ENCODE peak calls at places on chromosomes 11 and 22, in six cellular contexts. One of them, this sample, is unnamed.

GRCh38 chr11:16925495-16926065 is 88.6 kb downstream of the PLEKHA7 start:
- DNase-seq in stimulated activated naive CD8-positive, alpha-beta T cell treated with anti-CD3 and anti-CD28 coated beads, Interleukin-15, Interleukin-2, amounts not matched to agents 100 U/mL and 50 U/mL, for 24 hours: peak; percentile 46
- DNase-seq in BJ: no peak
- DNase-seq in NCI-H2029 treated with DMSO at 0.1 percent for 48 hours: peak; percentile 15
- DNase-seq in ovary: peak; percentile 78
- DNase-seq in B cell: peak; percentile 39
- DNase-seq in this sample: peak; percentile 35

GRCh38 chr11:116644948-116645305 is 127.9 kb downstream of the BUD13 start:
- DNase-seq in BJ: no peak
- DNase-seq in NCI-H2029 treated with DMSO at 0.1 percent for 48 hours: no peak
- DNase-seq in stimulated activated naive CD8-positive, alpha-beta T cell treated with anti-CD3 and anti-CD28 coated beads, Interleukin-15, Interleukin-2, amounts not matched to agents 100 U/mL and 50 U/mL, for 24 hours: no peak
- DNase-seq in B cell: no peak
- DNase-seq in ovary: no peak
- DNase-seq in this sample: no peak

GRCh38 chr22:45460288-45461109 is 42.2 kb upstream of the FBLN1 start:
- DNase-seq in ovary: peak; percentile 83
- DNase-seq in NCI-H2029 treated with DMSO at 0.1 percent for 48 hours: no peak
- DNase-seq in stimulated activated naive CD8-positive, alpha-beta T cell treated with anti-CD3 and anti-CD28 coated beads, Interleukin-15, Interleukin-2, amounts not matched to agents 100 U/mL and 50 U/mL, for 24 hours: no peak
- DNase-seq in BJ: peak; percentile 57
- DNase-seq in B cell: no peak
- DNase-seq in this sample: no peak

GRCh38 chr11:127017482-127017881 is 16.9 kb upstream of the KIRREL3 start:
- DNase-seq in BJ: peak; percentile 49
- DNase-seq in stimulated activated naive CD8-positive, alpha-beta T cell treated with anti-CD3 and anti-CD28 coated beads, Interleukin-15, Interleukin-2, amounts not matched to agents 100 U/mL and 50 U/mL, for 24 hours: no peak
- DNase-seq in NCI-H2029 treated with DMSO at 0.1 percent for 48 hours: no peak
- DNase-seq in ovary: no peak
- DNase-seq in B cell: no peak
- DNase-seq in this sample: no peak

GRCh38 chr11:48001438-48002021 is 21.2 kb downstream of the PTPRJ start:
- DNase-seq in BJ: no peak
- DNase-seq in B cell: no peak
- DNase-seq in ovary: no peak
- DNase-seq in NCI-H2029 treated with DMSO at 0.1 percent for 48 hours: peak; percentile 54
- DNase-seq in stimulated activated naive CD8-positive, alpha-beta T cell treated with anti-CD3 and anti-CD28 coated beads, Interleukin-15, Interleukin-2, amounts not matched to agents 100 U/mL and 50 U/mL, for 24 hours: peak; percentile 75
- DNase-seq in this sample: no peak

GRCh38 chr11:129720156-129720555 is 95.5 kb upstream of the TMEM45B start:
- DNase-seq in BJ: no peak
- DNase-seq in ovary: no peak
- DNase-seq in NCI-H2029 treated with DMSO at 0.1 percent for 48 hours: no peak
- DNase-seq in stimulated activated naive CD8-positive, alpha-beta T cell treated with anti-CD3 and anti-CD28 coated beads, Interleukin-15, Interleukin-2, amounts not matched to agents 100 U/mL and 50 U/mL, for 24 hours: no peak
- DNase-seq in B cell: no peak
- DNase-seq in this sample: no peak

GRCh38 chr22:25666308-25666707 is 75.7 kb upstream of the MYO18B start:
- DNase-seq in BJ: no peak
- DNase-seq in ovary: peak; percentile 79
- DNase-seq in stimulated activated naive CD8-positive, alpha-beta T cell treated with anti-CD3 and anti-CD28 coated beads, Interleukin-15, Interleukin-2, amounts not matched to agents 100 U/mL and 50 U/mL, for 24 hours: no peak
- DNase-seq in B cell: no peak
- DNase-seq in NCI-H2029 treated with DMSO at 0.1 percent for 48 hours: no peak
- DNase-seq in this sample: no peak

GRCh38 chr11:70729949-70730348 is 331.6 kb downstream of the CTTN start:
- DNase-seq in BJ: no peak
- DNase-seq in stimulated activated naive CD8-positive, alpha-beta T cell treated with anti-CD3 and anti-CD28 coated beads, Interleukin-15, Interleukin-2, amounts not matched to agents 100 U/mL and 50 U/mL, for 24 hours: no peak
- DNase-seq in B cell: no peak
- DNase-seq in ovary: no peak
- DNase-seq in NCI-H2029 treated with DMSO at 0.1 percent for 48 hours: no peak
- DNase-seq in this sample: no peak

GRCh38 chr11:119382101-119382500 is 611 bp upstream of the USP2 start:
- DNase-seq in NCI-H2029 treated with DMSO at 0.1 percent for 48 hours: no peak
- DNase-seq in ovary: no peak
- DNase-seq in BJ: no peak
- DNase-seq in B cell: peak; percentile 9
- DNase-seq in stimulated activated naive CD8-positive, alpha-beta T cell treated with anti-CD3 and anti-CD28 coated beads, Interleukin-15, Interleukin-2, amounts not matched to agents 100 U/mL and 50 U/mL, for 24 hours: no peak
- DNase-seq in this sample: no peak

GRCh38 chr22:28260619-28261018 is 341.6 kb upstream of the PITPNB start:
- DNase-seq in BJ: no peak
- DNase-seq in stimulated activated naive CD8-positive, alpha-beta T cell treated with anti-CD3 and anti-CD28 coated beads, Interleukin-15, Interleukin-2, amounts not matched to agents 100 U/mL and 50 U/mL, for 24 hours: no peak
- DNase-seq in ovary: no peak
- DNase-seq in B cell: no peak
- DNase-seq in NCI-H2029 treated with DMSO at 0.1 percent for 48 hours: no peak
- DNase-seq in this sample: no peak

GRCh38 chr22:28980326-28980725 is 81.3 kb downstream of the C22orf31 start:
- DNase-seq in B cell: no peak
- DNase-seq in stimulated activated naive CD8-positive, alpha-beta T cell treated with anti-CD3 and anti-CD28 coated beads, Interleukin-15, Interleukin-2, amounts not matched to agents 100 U/mL and 50 U/mL, for 24 hours: no peak
- DNase-seq in BJ: no peak
- DNase-seq in NCI-H2029 treated with DMSO at 0.1 percent for 48 hours: no peak
- DNase-seq in ovary: no peak
- DNase-seq in this sample: no peak

GRCh38 chr22:20537983-20538382 is 30.6 kb downstream of the MED15 start:
- DNase-seq in stimulated activated naive CD8-positive, alpha-beta T cell treated with anti-CD3 and anti-CD28 coated beads, Interleukin-15, Interleukin-2, amounts not matched to agents 100 U/mL and 50 U/mL, for 24 hours: no peak
- DNase-seq in ovary: no peak
- DNase-seq in BJ: no peak
- DNase-seq in NCI-H2029 treated with DMSO at 0.1 percent for 48 hours: no peak
- DNase-seq in B cell: no peak
- DNase-seq in this sample: no peak

GRCh38 chr11:12048936-12049790 is 40.7 kb upstream of the DKK3 start:
- DNase-seq in B cell: no peak
- DNase-seq in BJ: no peak
- DNase-seq in ovary: no peak
- DNase-seq in NCI-H2029 treated with DMSO at 0.1 percent for 48 hours: no peak
- DNase-seq in stimulated activated naive CD8-positive, alpha-beta T cell treated with anti-CD3 and anti-CD28 coated beads, Interleukin-15, Interleukin-2, amounts not matched to agents 100 U/mL and 50 U/mL, for 24 hours: no peak
- DNase-seq in this sample: no peak

GRCh38 chr11:112481893-112482292 is 221.2 kb upstream of the PLET1 start:
- DNase-seq in BJ: no peak
- DNase-seq in stimulated activated naive CD8-positive, alpha-beta T cell treated with anti-CD3 and anti-CD28 coated beads, Interleukin-15, Interleukin-2, amounts not matched to agents 100 U/mL and 50 U/mL, for 24 hours: no peak
- DNase-seq in NCI-H2029 treated with DMSO at 0.1 percent for 48 hours: no peak
- DNase-seq in B cell: no peak
- DNase-seq in ovary: no peak
- DNase-seq in this sample: peak; percentile 17

GRCh38 chr11:23725752-23726151 is 771.1 kb upstream of the LUZP2 start:
- DNase-seq in ovary: no peak
- DNase-seq in B cell: no peak
- DNase-seq in BJ: no peak
- DNase-seq in NCI-H2029 treated with DMSO at 0.1 percent for 48 hours: no peak
- DNase-seq in stimulated activated naive CD8-positive, alpha-beta T cell treated with anti-CD3 and anti-CD28 coated beads, Interleukin-15, Interleukin-2, amounts not matched to agents 100 U/mL and 50 U/mL, for 24 hours: no peak
- DNase-seq in this sample: no peak

GRCh38 chr11:101321222-101321621 is 191.6 kb upstream of the PGR start:
- DNase-seq in stimulated activated naive CD8-positive, alpha-beta T cell treated with anti-CD3 and anti-CD28 coated beads, Interleukin-15, Interleukin-2, amounts not matched to agents 100 U/mL and 50 U/mL, for 24 hours: no peak
- DNase-seq in NCI-H2029 treated with DMSO at 0.1 percent for 48 hours: no peak
- DNase-seq in ovary: no peak
- DNase-seq in B cell: no peak
- DNase-seq in BJ: no peak
- DNase-seq in this sample: no peak

GRCh38 chr11:65653229-65654225 is 9.2 kb downstream of the RELA start:
- DNase-seq in stimulated activated naive CD8-positive, alpha-beta T cell treated with anti-CD3 and anti-CD28 coated beads, Interleukin-15, Interleukin-2, amounts not matched to agents 100 U/mL and 50 U/mL, for 24 hours: no peak
- DNase-seq in B cell: no peak
- DNase-seq in ovary: peak; percentile 58
- DNase-seq in NCI-H2029 treated with DMSO at 0.1 percent for 48 hours: peak; percentile 52
- DNase-seq in BJ: no peak
- DNase-seq in this sample: peak; percentile 84

GRCh38 chr11:12276356-12276755 is 101.0 kb upstream of the PARVA start:
- DNase-seq in ovary: no peak
- DNase-seq in NCI-H2029 treated with DMSO at 0.1 percent for 48 hours: peak; percentile 96
- DNase-seq in BJ: no peak
- DNase-seq in B cell: no peak
- DNase-seq in stimulated activated naive CD8-positive, alpha-beta T cell treated with anti-CD3 and anti-CD28 coated beads, Interleukin-15, Interleukin-2, amounts not matched to agents 100 U/mL and 50 U/mL, for 24 hours: no peak
- DNase-seq in this sample: peak; percentile 99

GRCh38 chr11:20599424-20600346 is at the start of gene SLC6A5:
- DNase-seq in ovary: peak; percentile 49
- DNase-seq in BJ: no peak
- DNase-seq in stimulated activated naive CD8-positive, alpha-beta T cell treated with anti-CD3 and anti-CD28 coated beads, Interleukin-15, Interleukin-2, amounts not matched to agents 100 U/mL and 50 U/mL, for 24 hours: peak; percentile 52
- DNase-seq in B cell: no peak
- DNase-seq in NCI-H2029 treated with DMSO at 0.1 percent for 48 hours: no peak
- DNase-seq in this sample: no peak

GRCh38 chr22:43060213-43060612 is 29.0 kb downstream of the TTLL1 start:
- DNase-seq in ovary: peak; percentile 45
- DNase-seq in B cell: no peak
- DNase-seq in NCI-H2029 treated with DMSO at 0.1 percent for 48 hours: no peak
- DNase-seq in BJ: no peak
- DNase-seq in stimulated activated naive CD8-positive, alpha-beta T cell treated with anti-CD3 and anti-CD28 coated beads, Interleukin-15, Interleukin-2, amounts not matched to agents 100 U/mL and 50 U/mL, for 24 hours: peak; percentile 71
- DNase-seq in this sample: no peak

GRCh38 chr11:34679681-34680080 is 58.8 kb downstream of the EHF start:
- DNase-seq in stimulated activated naive CD8-positive, alpha-beta T cell treated with anti-CD3 and anti-CD28 coated beads, Interleukin-15, Interleukin-2, amounts not matched to agents 100 U/mL and 50 U/mL, for 24 hours: no peak
- DNase-seq in NCI-H2029 treated with DMSO at 0.1 percent for 48 hours: no peak
- DNase-seq in B cell: no peak
- DNase-seq in ovary: no peak
- DNase-seq in BJ: no peak
- DNase-seq in this sample: no peak

GRCh38 chr22:28978158-28978557 is 83.5 kb downstream of the C22orf31 start:
- DNase-seq in ovary: no peak
- DNase-seq in BJ: no peak
- DNase-seq in NCI-H2029 treated with DMSO at 0.1 percent for 48 hours: no peak
- DNase-seq in stimulated activated naive CD8-positive, alpha-beta T cell treated with anti-CD3 and anti-CD28 coated beads, Interleukin-15, Interleukin-2, amounts not matched to agents 100 U/mL and 50 U/mL, for 24 hours: no peak
- DNase-seq in B cell: no peak
- DNase-seq in this sample: no peak

GRCh38 chr11:13465909-13466371 is 2.9 kb upstream of the BTBD10 start:
- DNase-seq in BJ: no peak
- DNase-seq in NCI-H2029 treated with DMSO at 0.1 percent for 48 hours: peak; percentile 46
- DNase-seq in ovary: no peak
- DNase-seq in stimulated activated naive CD8-positive, alpha-beta T cell treated with anti-CD3 and anti-CD28 coated beads, Interleukin-15, Interleukin-2, amounts not matched to agents 100 U/mL and 50 U/mL, for 24 hours: no peak
- DNase-seq in B cell: no peak
- DNase-seq in this sample: peak; percentile 50

GRCh38 chr11:15920856-15921629 is 435.3 kb downstream of the SOX6 start:
- DNase-seq in BJ: no peak
- DNase-seq in NCI-H2029 treated with DMSO at 0.1 percent for 48 hours: no peak
- DNase-seq in B cell: no peak
- DNase-seq in ovary: no peak
- DNase-seq in stimulated activated naive CD8-positive, alpha-beta T cell treated with anti-CD3 and anti-CD28 coated beads, Interleukin-15, Interleukin-2, amounts not matched to agents 100 U/mL and 50 U/mL, for 24 hours: no peak
- DNase-seq in this sample: no peak

GRCh38 chr11:118175031-118175531 is 1.4 kb downstream of the SCN2B start:
- DNase-seq in ovary: no peak
- DNase-seq in NCI-H2029 treated with DMSO at 0.1 percent for 48 hours: no peak
- DNase-seq in B cell: no peak
- DNase-seq in BJ: no peak
- DNase-seq in stimulated activated naive CD8-positive, alpha-beta T cell treated with anti-CD3 and anti-CD28 coated beads, Interleukin-15, Interleukin-2, amounts not matched to agents 100 U/mL and 50 U/mL, for 24 hours: no peak
- DNase-seq in this sample: no peak

GRCh38 chr11:38448284-38448683 is 1850.2 kb upstream of the RAG2 start:
- DNase-seq in NCI-H2029 treated with DMSO at 0.1 percent for 48 hours: peak; percentile 19
- DNase-seq in B cell: no peak
- DNase-seq in BJ: no peak
- DNase-seq in stimulated activated naive CD8-positive, alpha-beta T cell treated with anti-CD3 and anti-CD28 coated beads, Interleukin-15, Interleukin-2, amounts not matched to agents 100 U/mL and 50 U/mL, for 24 hours: no peak
- DNase-seq in ovary: no peak
- DNase-seq in this sample: no peak

GRCh38 chr11:128501576-128502549 is 85.5 kb downstream of the ETS1 start:
- DNase-seq in NCI-H2029 treated with DMSO at 0.1 percent for 48 hours: no peak
- DNase-seq in stimulated activated naive CD8-positive, alpha-beta T cell treated with anti-CD3 and anti-CD28 coated beads, Interleukin-15, Interleukin-2, amounts not matched to agents 100 U/mL and 50 U/mL, for 24 hours: no peak
- DNase-seq in ovary: no peak
- DNase-seq in BJ: no peak
- DNase-seq in B cell: no peak
- DNase-seq in this sample: no peak

GRCh38 chr22:45709004-45709739 is 37.5 kb downstream of the ATXN10 start:
- DNase-seq in stimulated activated naive CD8-positive, alpha-beta T cell treated with anti-CD3 and anti-CD28 coated beads, Interleukin-15, Interleukin-2, amounts not matched to agents 100 U/mL and 50 U/mL, for 24 hours: no peak
- DNase-seq in NCI-H2029 treated with DMSO at 0.1 percent for 48 hours: peak; percentile 77
- DNase-seq in B cell: no peak
- DNase-seq in BJ: peak; percentile 61
- DNase-seq in ovary: no peak
- DNase-seq in this sample: no peak

GRCh38 chr11:12330491-12331231 is 46.7 kb upstream of the PARVA start:
- DNase-seq in B cell: no peak
- DNase-seq in NCI-H2029 treated with DMSO at 0.1 percent for 48 hours: peak; percentile 62
- DNase-seq in stimulated activated naive CD8-positive, alpha-beta T cell treated with anti-CD3 and anti-CD28 coated beads, Interleukin-15, Interleukin-2, amounts not matched to agents 100 U/mL and 50 U/mL, for 24 hours: no peak
- DNase-seq in BJ: no peak
- DNase-seq in ovary: no peak
- DNase-seq in this sample: peak; percentile 83

GRCh38 chr11:123020968-123021367 is 39.3 kb upstream of the BSX start:
- DNase-seq in NCI-H2029 treated with DMSO at 0.1 percent for 48 hours: peak; percentile 41
- DNase-seq in ovary: no peak
- DNase-seq in B cell: peak; percentile 62
- DNase-seq in stimulated activated naive CD8-positive, alpha-beta T cell treated with anti-CD3 and anti-CD28 coated beads, Interleukin-15, Interleukin-2, amounts not matched to agents 100 U/mL and 50 U/mL, for 24 hours: peak; percentile 27
- DNase-seq in BJ: no peak
- DNase-seq in this sample: peak; percentile 66

GRCh38 chr22:24429411-24430365 is 2.3 kb downstream of the ADORA2A start:
- DNase-seq in B cell: no peak
- DNase-seq in NCI-H2029 treated with DMSO at 0.1 percent for 48 hours: no peak
- DNase-seq in BJ: no peak
- DNase-seq in ovary: no peak
- DNase-seq in stimulated activated naive CD8-positive, alpha-beta T cell treated with anti-CD3 and anti-CD28 coated beads, Interleukin-15, Interleukin-2, amounts not matched to agents 100 U/mL and 50 U/mL, for 24 hours: peak; percentile 86
- DNase-seq in this sample: peak; percentile 9

GRCh38 chr11:67436459-67437081 is 912 bp downstream of the PTPRCAP start:
- DNase-seq in NCI-H2029 treated with DMSO at 0.1 percent for 48 hours: no peak
- DNase-seq in ovary: no peak
- DNase-seq in B cell: peak; percentile 82
- DNase-seq in BJ: no peak
- DNase-seq in stimulated activated naive CD8-positive, alpha-beta T cell treated with anti-CD3 and anti-CD28 coated beads, Interleukin-15, Interleukin-2, amounts not matched to agents 100 U/mL and 50 U/mL, for 24 hours: peak; percentile 87
- DNase-seq in this sample: no peak

GRCh38 chr11:61629082-61629481 is 48.2 kb upstream of the SYT7 start:
- DNase-seq in ovary: no peak
- DNase-seq in BJ: no peak
- DNase-seq in NCI-H2029 treated with DMSO at 0.1 percent for 48 hours: no peak
- DNase-seq in B cell: no peak
- DNase-seq in stimulated activated naive CD8-positive, alpha-beta T cell treated with anti-CD3 and anti-CD28 coated beads, Interleukin-15, Interleukin-2, amounts not matched to agents 100 U/mL and 50 U/mL, for 24 hours: no peak
- DNase-seq in this sample: no peak

GRCh38 chr11:128244896-128245295 is 342.5 kb downstream of the ETS1 start:
- DNase-seq in BJ: no peak
- DNase-seq in stimulated activated naive CD8-positive, alpha-beta T cell treated with anti-CD3 and anti-CD28 coated beads, Interleukin-15, Interleukin-2, amounts not matched to agents 100 U/mL and 50 U/mL, for 24 hours: no peak
- DNase-seq in NCI-H2029 treated with DMSO at 0.1 percent for 48 hours: no peak
- DNase-seq in ovary: no peak
- DNase-seq in B cell: no peak
- DNase-seq in this sample: no peak

GRCh38 chr11:32143378-32143777 is 52.5 kb downstream of the RCN1 start:
- DNase-seq in ovary: no peak
- DNase-seq in B cell: no peak
- DNase-seq in BJ: no peak
- DNase-seq in NCI-H2029 treated with DMSO at 0.1 percent for 48 hours: no peak
- DNase-seq in stimulated activated naive CD8-positive, alpha-beta T cell treated with anti-CD3 and anti-CD28 coated beads, Interleukin-15, Interleukin-2, amounts not matched to agents 100 U/mL and 50 U/mL, for 24 hours: no peak
- DNase-seq in this sample: no peak

GRCh38 chr11:45872513-45873356 is 12.7 kb upstream of the MAPK8IP1 start:
- DNase-seq in NCI-H2029 treated with DMSO at 0.1 percent for 48 hours: peak; percentile 13
- DNase-seq in stimulated activated naive CD8-positive, alpha-beta T cell treated with anti-CD3 and anti-CD28 coated beads, Interleukin-15, Interleukin-2, amounts not matched to agents 100 U/mL and 50 U/mL, for 24 hours: peak; percentile 37
- DNase-seq in ovary: peak; percentile 45
- DNase-seq in B cell: peak; percentile 65
- DNase-seq in BJ: peak; percentile 84
- DNase-seq in this sample: peak; percentile 13

GRCh38 chr11:65576867-65577755 is 1.3 kb downstream of the EHBP1L1 start:
- DNase-seq in ovary: peak; percentile 59
- DNase-seq in NCI-H2029 treated with DMSO at 0.1 percent for 48 hours: no peak
- DNase-seq in BJ: no peak
- DNase-seq in stimulated activated naive CD8-positive, alpha-beta T cell treated with anti-CD3 and anti-CD28 coated beads, Interleukin-15, Interleukin-2, amounts not matched to agents 100 U/mL and 50 U/mL, for 24 hours: peak; percentile 61
- DNase-seq in B cell: peak; percentile 87
- DNase-seq in this sample: no peak

GRCh38 chr22:43830931-43831560 is 18.9 kb upstream of the EFCAB6 start:
- DNase-seq in B cell: no peak
- DNase-seq in BJ: no peak
- DNase-seq in NCI-H2029 treated with DMSO at 0.1 percent for 48 hours: no peak
- DNase-seq in stimulated activated naive CD8-positive, alpha-beta T cell treated with anti-CD3 and anti-CD28 coated beads, Interleukin-15, Interleukin-2, amounts not matched to agents 100 U/mL and 50 U/mL, for 24 hours: no peak
- DNase-seq in ovary: peak; percentile 40
- DNase-seq in this sample: no peak

GRCh38 chr22:27603823-27604190 is 197.7 kb downstream of the MN1 start:
- DNase-seq in NCI-H2029 treated with DMSO at 0.1 percent for 48 hours: no peak
- DNase-seq in BJ: no peak
- DNase-seq in B cell: no peak
- DNase-seq in ovary: no peak
- DNase-seq in stimulated activated naive CD8-positive, alpha-beta T cell treated with anti-CD3 and anti-CD28 coated beads, Interleukin-15, Interleukin-2, amounts not matched to agents 100 U/mL and 50 U/mL, for 24 hours: no peak
- DNase-seq in this sample: no peak

This sample was measured in DMS79 treated with DMSO at 0.1 percent for 48 hours.